ENCODE peak calls at places on chromosomes 16 and 17, in nine cellular contexts. N is fibroblast of pulmonary artery; F is AG09309; L is amniotic stem cell; Q is stimulated activated CD4-positive, alpha-beta T cell treated with anti-CD3 and anti-CD28 coated beads, Interleukin-2, amount 100 ng/mL, for 24 hours; K is activated CD8-positive, alpha-beta memory T cell treated with anti-CD3 and anti-CD28 coated beads, Interleukin-2, amount 50 U/mL, for 48 hours; Y is small intestine; A is hippocampal formation; P is left cardiac atrium. V is an unnamed sample.

GRCh38 chr17:8673621-8674020 is 43.1 kb upstream of the MYH10 start:
- DNase-seq in N (peak; percentile 94), F (peak; percentile 16), L (no peak), Q (no peak), K (no peak), Y (no peak), A (no peak), P (peak; percentile 61), V (no peak)

GRCh38 chr17:13884347-13884746 is 185.0 kb upstream of the COX10 start:
- DNase-seq in N (no peak), F (no peak), L (no peak), Q (no peak), K (no peak), Y (no peak), A (no peak), P (no peak), V (no peak)

GRCh38 chr17:57853695-57854094 is 3.9 kb upstream of the MRPS23 start:
- DNase-seq in N (no peak), F (no peak), L (no peak), Q (no peak), K (no peak), Y (peak; percentile 79), A (peak; percentile 10), P (peak; percentile 36), V (no peak)

GRCh38 chr16:48057085-48057484 is 98.7 kb downstream of the ABCC12 start:
- DNase-seq in N (no peak), F (no peak), L (no peak), Q (no peak), K (no peak), Y (no peak), A (no peak), P (no peak), V (no peak)

GRCh38 chr16:66262253-66263167 is 104.0 kb upstream of the CDH5 start:
- DNase-seq in N (no peak), F (no peak), L (no peak), Q (no peak), K (peak; percentile 42), Y (no peak), A (no peak), P (peak; percentile 40), V (peak; percentile 82)

GRCh38 chr17:75153854-75154194 is 488 bp downstream of the JPT1 start:
- DNase-seq in N (no peak), F (no peak), L (no peak), Q (peak; percentile 52), K (peak; percentile 71), Y (peak; percentile 34), A (no peak), P (no peak), V (no peak)

GRCh38 chr17:2369039-2369438 is 31.7 kb downstream of the SGSM2 start:
- DNase-seq in N (peak; percentile 66), F (no peak), L (no peak), Q (no peak), K (no peak), Y (no peak), A (no peak), P (no peak), V (no peak)

GRCh38 chr17:77834170-77835115 is 124.1 kb upstream of the TNRC6C start:
- DNase-seq in N (peak; percentile 88), F (peak; percentile 62), L (peak; percentile 83), Q (peak; percentile 72), K (peak; percentile 85), Y (peak; percentile 71), A (no peak), P (peak; percentile 84), V (no peak)

GRCh38 chr16:9138731-9139501 is 47.5 kb downstream of the HAPSTR1 start:
- DNase-seq in N (peak; percentile 69), F (no peak), L (no peak), Q (peak; percentile 77), K (peak; percentile 85), Y (peak; percentile 57), A (peak; percentile 52), P (peak; percentile 75), V (peak; percentile 89)

GRCh38 chr16:74073471-74073870 is 223.1 kb upstream of the PSMD7 start:
- DNase-seq in N (no peak), F (no peak), L (no peak), Q (no peak), K (no peak), Y (no peak), A (no peak), P (no peak), V (no peak)

GRCh38 chr16:50702725-50703124 is 9.3 kb downstream of the NOD2 start:
- DNase-seq in N (no peak), F (no peak), L (no peak), Q (no peak), K (peak; percentile 43), Y (no peak), A (no peak), P (no peak), V (no peak)

GRCh38 chr17:57551321-57552079 is 193.6 kb downstream of the CCDC182 start:
- DNase-seq in N (no peak), F (no peak), L (no peak), Q (no peak), K (no peak), Y (no peak), A (no peak), P (no peak), V (no peak)

GRCh38 chr16:66511615-66512500 is 38.1 kb downstream of the TK2 start:
- DNase-seq in N (peak; percentile 74), F (no peak), L (no peak), Q (no peak), K (no peak), Y (no peak), A (no peak), P (no peak), V (no peak)

GRCh38 chr17:9977175-9977574 is 72.1 kb upstream of the RCVRN start:
- DNase-seq in N (no peak), F (no peak), L (no peak), Q (no peak), K (no peak), Y (no peak), A (no peak), P (no peak), V (no peak)

GRCh38 chr16:66026211-66026610 is 340.3 kb upstream of the CDH5 start:
- DNase-seq in N (peak; percentile 32), F (no peak), L (no peak), Q (no peak), K (no peak), Y (no peak), A (no peak), P (no peak), V (no peak)

GRCh38 chr17:41907185-41907556 is 11.6 kb downstream of the ACLY start:
- DNase-seq in N (peak; percentile 71), F (peak; percentile 33), L (no peak), Q (no peak), K (no peak), Y (no peak), A (no peak), P (no peak), V (no peak)

GRCh38 chr17:35373532-35373983 is at the start of gene SLFN11:
- DNase-seq in N (peak; percentile 93), F (peak; percentile 94), L (peak; percentile 58), Q (peak; percentile 92), K (peak; percentile 97), Y (peak; percentile 51), A (peak; percentile 12), P (peak; percentile 91), V (peak; percentile 89)

GRCh38 chr17:59287887-59288286 is 43.6 kb upstream of the YPEL2 start:
- DNase-seq in N (peak; percentile 17), F (no peak), L (no peak), Q (no peak), K (no peak), Y (peak; percentile 30), A (no peak), P (no peak), V (no peak)

GRCh38 chr16:77300232-77300631 is 101.0 kb downstream of the SYCE1L start:
- DNase-seq in N (no peak), F (no peak), L (no peak), Q (no peak), K (no peak), Y (no peak), A (no peak), P (no peak), V (no peak)

GRCh38 chr17:57090560-57091185 is 5.6 kb downstream of the AKAP1 start:
- DNase-seq in N (peak; percentile 47), F (peak; percentile 29), L (no peak), Q (no peak), K (no peak), Y (no peak), A (no peak), P (no peak), V (no peak)

GRCh38 chr17:61809816-61810392 is 53.4 kb downstream of the BRIP1 start:
- DNase-seq in N (peak; percentile 79), F (no peak), L (no peak), Q (no peak), K (no peak), Y (no peak), A (no peak), P (no peak), V (no peak)

GRCh38 chr17:40418428-40418706 is 671 bp upstream of the TOP2A start:
- DNase-seq in N (no peak), F (no peak), L (no peak), Q (no peak), K (peak; percentile 60), Y (no peak), A (no peak), P (peak; percentile 45), V (no peak)

GRCh38 chr16:75380870-75381269 is 52.4 kb downstream of the CFDP1 start:
- DNase-seq in N (peak; percentile 42), F (no peak), L (no peak), Q (no peak), K (no peak), Y (no peak), A (no peak), P (no peak), V (no peak)

GRCh38 chr16:15672514-15673167 is 22.6 kb downstream of the NDE1 start:
- DNase-seq in N (peak; percentile 98), F (peak; percentile 92), L (peak; percentile 44), Q (peak; percentile 60), K (peak; percentile 68), Y (peak; percentile 37), A (peak; percentile 94), P (peak; percentile 93), V (peak; percentile 86)

GRCh38 chr16:2429771-2430663 is 770 bp downstream of the CCNF start:
- DNase-seq in N (peak; percentile 33), F (no peak), L (no peak), Q (no peak), K (no peak), Y (peak; percentile 40), A (no peak), P (no peak), V (no peak)

GRCh38 chr16:75264999-75265910 is 13.8 kb upstream of the BCAR1 start:
- DNase-seq in N (no peak), F (no peak), L (no peak), Q (no peak), K (no peak), Y (peak; percentile 66), A (no peak), P (peak; percentile 67), V (no peak)

GRCh38 chr17:3964203-3965122 is at the start of gene ATP2A3:
- DNase-seq in N (no peak), F (no peak), L (no peak), Q (peak; percentile 79), K (peak; percentile 86), Y (peak; percentile 64), A (no peak), P (peak; percentile 55), V (no peak)

GRCh38 chr16:84526794-84527485 is 22.5 kb upstream of the MEAK7 start:
- DNase-seq in N (no peak), F (no peak), L (no peak), Q (no peak), K (no peak), Y (no peak), A (no peak), P (peak; percentile 46), V (no peak)

GRCh38 chr16:2473999-2474876 is 689 bp upstream of the TBC1D24 start:
- DNase-seq in N (peak; percentile 37), F (no peak), L (no peak), Q (peak; percentile 63), K (peak; percentile 79), Y (peak; percentile 53), A (peak; percentile 31), P (peak; percentile 64), V (no peak)

GRCh38 chr17:47652570-47652969 is 2.9 kb downstream of the KPNB1 start:
- DNase-seq in N (peak; percentile 46), F (no peak), L (no peak), Q (no peak), K (no peak), Y (no peak), A (no peak), P (no peak), V (no peak)

GRCh38 chr16:4008116-4008515 is 108.1 kb downstream of the ADCY9 start:
- DNase-seq in N (no peak), F (no peak), L (no peak), Q (no peak), K (no peak), Y (no peak), A (no peak), P (no peak), V (no peak)

V was measured in osteocyte.